ENCODE peak calls at places on chromosomes 16 and 17, in nine cellular contexts. K, V, C, X, Y, M, W, Z and H are unnamed samples.

GRCh38 chr17:8846768-8847211 is 20.7 kb downstream of the PIK3R6 start:
- DNase-seq in K (peak), V (no peak), C (peak), X (no peak), Y (no peak), M (no peak), W (no peak), Z (no peak), H (peak)

GRCh38 chr17:68580236-68580903 is 20.8 kb downstream of the FAM20A start:
- DNase-seq in K (no peak), V (no peak), C (no peak), X (no peak), Y (no peak), M (no peak), W (no peak), Z (no peak), H (no peak)

GRCh38 chr17:32318071-32318470 is 23.9 kb downstream of the C17orf75 start:
- DNase-seq in K (peak), V (no peak), C (no peak), X (no peak), Y (no peak), M (no peak), W (no peak), Z (no peak), H (no peak)

GRCh38 chr17:14033166-14033565 is 36.1 kb upstream of the COX10 start:
- DNase-seq in K (no peak), V (no peak), C (no peak), X (no peak), Y (no peak), M (no peak), W (no peak), Z (no peak), H (no peak)

GRCh38 chr17:29115906-29116651 is 64.1 kb downstream of the MYO18A start:
- DNase-seq in K (peak), V (peak), C (peak), X (peak), Y (peak), M (peak), W (peak), Z (no peak), H (peak)

GRCh38 chr17:74466111-74466784 is at the start of gene CD300A:
- DNase-seq in K (no peak), V (peak), C (no peak), X (no peak), Y (no peak), M (no peak), W (no peak), Z (no peak), H (no peak)

GRCh38 chr16:55116165-55116894 is 185.7 kb downstream of the IRX5 start:
- DNase-seq in K (peak), V (no peak), C (peak), X (no peak), Y (no peak), M (no peak), W (no peak), Z (no peak), H (no peak)

GRCh38 chr16:81697321-81697885 is 81.7 kb upstream of the PLCG2 start:
- DNase-seq in K (peak), V (peak), C (peak), X (no peak), Y (no peak), M (no peak), W (peak), Z (peak), H (peak)

GRCh38 chr16:66422366-66422765 is 4.7 kb upstream of the BEAN1 start:
- DNase-seq in K (no peak), V (no peak), C (no peak), X (no peak), Y (no peak), M (no peak), W (no peak), Z (no peak), H (no peak)

GRCh38 chr17:83079340-83079747 is at the start of gene METRNL:
- DNase-seq in K (no peak), V (peak), C (peak), X (peak), Y (peak), M (peak), W (no peak), Z (peak), H (peak)

GRCh38 chr17:6075050-6075449 is 4.9 kb downstream of the WSCD1 start:
- DNase-seq in K (no peak), V (no peak), C (no peak), X (no peak), Y (no peak), M (no peak), W (no peak), Z (no peak), H (no peak)

GRCh38 chr17:7114875-7115614 is 423 bp upstream of the ASGR2 start:
- DNase-seq in K (no peak), V (peak), C (no peak), X (no peak), Y (no peak), M (no peak), W (no peak), Z (no peak), H (no peak)

GRCh38 chr17:75697651-75698291 is 23.5 kb upstream of the ITGB4 start:
- DNase-seq in K (no peak), V (no peak), C (no peak), X (no peak), Y (no peak), M (peak), W (no peak), Z (no peak), H (no peak)

GRCh38 chr16:25699069-25699468 is 7.3 kb downstream of the HS3ST4 start:
- DNase-seq in K (no peak), V (no peak), C (no peak), X (no peak), Y (no peak), M (no peak), W (no peak), Z (no peak), H (no peak)